ENCODE peak calls at places on chromosomes 6 and 20, in seven cellular contexts. One of them, this sample, is unnamed. For H3K4me1 and H3K9me3, the result is how much of the 10 kb centered on the place peaks cover.

GRCh38 chr20:63272105-63273078 is at the start of gene ARFGAP1:
- DNase-seq in left ventricle myocardium inferior: peak
- DNase-seq in mammary epithelial cell: peak
- DNase-seq in lower lobe of right lung: peak
- DNase-seq in A549: peak
- DNase-seq in heart right ventricle: peak
- DNase-seq in upper lobe of right lung: peak
- DNase-seq in this sample: peak

GRCh38 chr6:30749554-30750378 is 5.4 kb upstream of the IER3 start:
- DNase-seq in mammary epithelial cell: peak
- DNase-seq in heart right ventricle: no peak
- DNase-seq in lower lobe of right lung: no peak
- DNase-seq in left ventricle myocardium inferior: no peak
- DNase-seq in upper lobe of right lung: no peak
- DNase-seq in A549: no peak
- DNase-seq in this sample: no peak

GRCh38 chr20:21105429-21106170 is 558 bp downstream of the LINC00237 start:
- DNase-seq in heart right ventricle: no peak
- DNase-seq in left ventricle myocardium inferior: no peak
- DNase-seq in mammary epithelial cell: no peak
- DNase-seq in A549: no peak
- DNase-seq in lower lobe of right lung: no peak
- DNase-seq in upper lobe of right lung: no peak
- DNase-seq in this sample: no peak

GRCh38 chr6:107491791-107492674 is 2.1 kb downstream of the SOBP start:
- DNase-seq in mammary epithelial cell: peak
- DNase-seq in upper lobe of right lung: no peak
- DNase-seq in A549: no peak
- DNase-seq in lower lobe of right lung: no peak
- DNase-seq in left ventricle myocardium inferior: peak
- DNase-seq in heart right ventricle: peak
- DNase-seq in this sample: no peak

GRCh38 chr6:1131285-1132079 is 180.4 kb upstream of the FOXQ1 start:
- DNase-seq in A549: no peak
- DNase-seq in upper lobe of right lung: no peak
- DNase-seq in lower lobe of right lung: no peak
- DNase-seq in mammary epithelial cell: peak
- DNase-seq in left ventricle myocardium inferior: peak
- DNase-seq in heart right ventricle: no peak
- DNase-seq in this sample: no peak

GRCh38 chr6:133099573-133099972 is 141.6 kb upstream of the EYA4 start:
- DNase-seq in A549: no peak
- DNase-seq in heart right ventricle: no peak
- DNase-seq in left ventricle myocardium inferior: no peak
- DNase-seq in upper lobe of right lung: no peak
- DNase-seq in mammary epithelial cell: peak
- DNase-seq in lower lobe of right lung: no peak
- DNase-seq in this sample: no peak

GRCh38 chr20:53934421-53935352 is 135.7 kb downstream of the BCAS1 start:
- DNase-seq in mammary epithelial cell: peak
- DNase-seq in left ventricle myocardium inferior: peak
- DNase-seq in A549: no peak
- DNase-seq in heart right ventricle: no peak
- DNase-seq in upper lobe of right lung: no peak
- DNase-seq in lower lobe of right lung: no peak
- DNase-seq in this sample: no peak

GRCh38 chr6:110689275-110689935 is 125.9 kb downstream of the CDK19 start:
- DNase-seq in mammary epithelial cell: peak
- DNase-seq in lower lobe of right lung: no peak
- DNase-seq in upper lobe of right lung: no peak
- DNase-seq in heart right ventricle: no peak
- DNase-seq in A549: no peak
- DNase-seq in left ventricle myocardium inferior: no peak
- DNase-seq in this sample: no peak

GRCh38 chr6:36273067-36273466 is 3.2 kb downstream of the PNPLA1 start:
- DNase-seq in heart right ventricle: no peak
- DNase-seq in mammary epithelial cell: no peak
- DNase-seq in left ventricle myocardium inferior: no peak
- DNase-seq in lower lobe of right lung: no peak
- DNase-seq in upper lobe of right lung: no peak
- DNase-seq in A549: no peak
- DNase-seq in this sample: no peak

GRCh38 chr6:12753034-12753433 is 36.5 kb downstream of the PHACTR1 start:
- DNase-seq in mammary epithelial cell: no peak
- DNase-seq in heart right ventricle: no peak
- DNase-seq in left ventricle myocardium inferior: no peak
- DNase-seq in upper lobe of right lung: no peak
- DNase-seq in A549: no peak
- DNase-seq in lower lobe of right lung: no peak
- DNase-seq in this sample: no peak

GRCh38 chr6:43803783-43804549 is 34.0 kb downstream of the VEGFA start:
- DNase-seq in lower lobe of right lung: no peak
- DNase-seq in upper lobe of right lung: no peak
- DNase-seq in A549: no peak
- DNase-seq in heart right ventricle: no peak
- DNase-seq in left ventricle myocardium inferior: no peak
- DNase-seq in mammary epithelial cell: peak
- DNase-seq in this sample: no peak

DNA sequence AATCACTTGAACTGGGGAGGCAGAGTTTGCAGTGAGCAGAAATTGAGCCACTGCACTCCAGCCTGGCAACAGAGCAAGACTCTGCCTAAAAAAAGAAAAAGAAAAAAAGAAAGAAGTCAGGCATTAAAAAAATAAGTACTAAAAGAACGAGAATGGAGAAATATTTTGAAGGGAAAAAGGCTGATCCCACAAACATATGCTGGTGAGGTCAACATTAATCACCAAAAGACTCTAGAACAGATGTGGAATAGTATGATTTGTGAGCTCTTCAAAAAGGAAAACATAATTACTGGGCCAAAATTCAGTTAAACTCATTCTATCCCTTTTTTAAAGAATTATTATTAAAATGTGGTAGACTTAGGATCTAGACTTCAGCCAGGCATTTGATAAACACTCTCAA is 61.2 kb upstream of the NRSN1 start:
- DNase-seq in A549: no peak
- DNase-seq in lower lobe of right lung: no peak
- DNase-seq in heart right ventricle: no peak
- DNase-seq in upper lobe of right lung: no peak
- DNase-seq in mammary epithelial cell: no peak
- DNase-seq in left ventricle myocardium inferior: no peak
- DNase-seq in this sample: no peak
- H3K4me1 ChIP-seq in A549: under half
- H3K4me1 ChIP-seq in lower lobe of right lung: under half
- H3K4me1 ChIP-seq in heart right ventricle: under half
- H3K4me1 ChIP-seq in upper lobe of right lung: under half
- H3K4me1 ChIP-seq in mammary epithelial cell: under half
- H3K4me1 ChIP-seq in left ventricle myocardium inferior: under half
- H3K4me1 ChIP-seq in this sample: under half

DNA sequence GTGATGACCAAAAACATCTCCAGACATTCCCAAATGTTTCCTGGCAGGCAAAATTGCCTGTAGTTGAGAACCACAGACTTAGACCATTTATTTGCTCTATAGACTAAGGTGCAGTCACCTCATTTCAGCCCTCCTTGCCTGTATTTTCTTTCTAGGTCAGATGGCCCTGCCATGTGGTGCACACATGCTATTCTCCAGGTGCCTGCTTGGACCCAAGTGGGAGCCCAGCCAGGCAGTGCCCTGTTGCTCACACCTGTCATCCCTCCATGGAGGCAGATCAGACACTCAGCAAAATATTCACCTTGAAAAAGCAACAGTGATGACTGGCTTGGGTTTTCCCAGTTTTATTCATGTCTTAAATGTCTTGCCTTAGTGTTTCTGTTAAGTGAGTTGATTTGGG is 311.4 kb downstream of the TFAP2C start:
- DNase-seq in lower lobe of right lung: no peak
- DNase-seq in mammary epithelial cell: no peak
- DNase-seq in left ventricle myocardium inferior: no peak
- DNase-seq in heart right ventricle: no peak
- DNase-seq in A549: no peak
- DNase-seq in upper lobe of right lung: no peak
- DNase-seq in this sample: no peak
- TF ChIP-seq CTCF in lower lobe of right lung: no peak
- TF ChIP-seq CTCF in mammary epithelial cell: no peak
- TF ChIP-seq CTCF in left ventricle myocardium inferior: no peak
- TF ChIP-seq CTCF in heart right ventricle: no peak
- TF ChIP-seq CTCF in A549: no peak
- TF ChIP-seq CTCF in upper lobe of right lung: no peak
- TF ChIP-seq CTCF in this sample: no peak

GRCh38 chr6:27400877-27401642 is 12.5 kb downstream of the ZNF391 start:
- DNase-seq in left ventricle myocardium inferior: no peak
- DNase-seq in heart right ventricle: no peak
- DNase-seq in mammary epithelial cell: no peak
- DNase-seq in lower lobe of right lung: no peak
- DNase-seq in upper lobe of right lung: no peak
- DNase-seq in A549: no peak
- DNase-seq in this sample: no peak
- H3K9me3 ChIP-seq in left ventricle myocardium inferior: half or more
- H3K9me3 ChIP-seq in heart right ventricle: half or more
- H3K9me3 ChIP-seq in mammary epithelial cell: under half
- H3K9me3 ChIP-seq in lower lobe of right lung: under half
- H3K9me3 ChIP-seq in upper lobe of right lung: under half
- H3K9me3 ChIP-seq in A549: under half
- H3K9me3 ChIP-seq in this sample: under half

DNA sequence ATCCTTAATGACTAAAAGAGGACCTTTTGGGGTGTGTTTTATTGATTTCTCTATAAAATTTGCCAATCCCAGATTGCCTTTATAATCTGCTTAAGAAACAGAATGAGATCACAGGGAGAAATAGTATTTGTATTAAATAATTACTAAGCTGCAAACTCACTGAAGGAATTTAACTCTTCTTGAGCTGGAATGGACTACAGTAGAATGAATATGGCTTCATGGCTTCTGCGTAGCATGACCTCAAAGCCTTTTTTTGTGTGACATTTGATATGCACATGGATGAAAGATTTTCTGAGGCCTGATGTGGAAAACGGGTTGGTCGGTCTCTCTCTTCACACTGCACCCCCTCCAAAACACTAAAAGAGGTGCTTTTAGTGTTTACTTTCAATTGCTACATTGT is 115.9 kb downstream of the QKI start:
- DNase-seq in left ventricle myocardium inferior: no peak
- DNase-seq in mammary epithelial cell: no peak
- DNase-seq in A549: no peak
- DNase-seq in heart right ventricle: no peak
- DNase-seq in upper lobe of right lung: no peak
- DNase-seq in lower lobe of right lung: no peak
- DNase-seq in this sample: no peak
- H3K4me1 ChIP-seq in left ventricle myocardium inferior: half or more
- H3K4me1 ChIP-seq in mammary epithelial cell: half or more
- H3K4me1 ChIP-seq in A549: half or more
- H3K4me1 ChIP-seq in heart right ventricle: half or more
- H3K4me1 ChIP-seq in upper lobe of right lung: half or more
- H3K4me1 ChIP-seq in lower lobe of right lung: half or more
- H3K4me1 ChIP-seq in this sample: under half

DNA sequence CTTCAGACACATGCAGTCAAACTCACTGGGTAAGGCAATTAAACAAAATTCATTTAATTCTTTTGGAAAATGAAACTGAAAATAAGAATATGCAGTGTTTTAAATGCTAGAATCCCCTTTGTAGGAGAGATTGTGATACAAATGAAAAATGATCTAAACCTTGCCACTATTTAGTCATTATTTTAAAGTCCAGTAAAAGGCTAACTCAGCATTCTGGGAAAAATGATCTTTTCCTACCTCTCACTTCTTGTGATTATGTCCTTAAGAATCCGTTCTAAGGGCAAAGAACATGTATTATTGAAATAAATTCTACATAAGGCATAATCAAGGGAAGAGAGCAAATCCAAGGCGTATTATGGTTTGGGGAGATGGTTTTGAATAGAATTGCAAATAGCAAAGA is 46.4 kb downstream of the TINAG start:
- DNase-seq in left ventricle myocardium inferior: no peak
- DNase-seq in upper lobe of right lung: no peak
- DNase-seq in heart right ventricle: no peak
- DNase-seq in mammary epithelial cell: no peak
- DNase-seq in lower lobe of right lung: no peak
- DNase-seq in A549: no peak
- DNase-seq in this sample: no peak
- TF ChIP-seq CTCF in left ventricle myocardium inferior: no peak
- TF ChIP-seq CTCF in upper lobe of right lung: no peak
- TF ChIP-seq CTCF in heart right ventricle: no peak
- TF ChIP-seq CTCF in mammary epithelial cell: no peak
- TF ChIP-seq CTCF in lower lobe of right lung: no peak
- TF ChIP-seq CTCF in A549: no peak
- TF ChIP-seq CTCF in this sample: no peak

DNA sequence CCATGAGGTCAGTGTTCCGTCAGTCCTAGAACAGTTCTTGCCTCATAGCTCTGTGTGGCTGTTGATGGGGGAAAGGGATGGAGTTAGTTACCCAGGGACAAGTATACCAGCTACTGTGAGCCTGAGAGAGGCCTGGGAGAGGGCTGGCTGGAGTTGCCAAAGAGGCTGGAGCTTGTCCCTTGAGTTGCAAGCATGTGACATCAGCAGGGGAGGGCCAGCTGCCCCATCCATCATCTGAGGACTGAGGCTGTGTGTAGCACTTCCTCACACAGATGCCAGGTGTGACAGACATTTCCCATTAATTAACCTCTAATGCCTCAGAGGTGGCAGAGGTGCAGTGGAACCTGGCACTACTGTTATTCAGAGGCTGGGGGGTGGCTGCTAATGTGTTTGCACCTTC is 131.6 kb downstream of the PHACTR3 start:
- DNase-seq in lower lobe of right lung: no peak
- DNase-seq in upper lobe of right lung: peak
- DNase-seq in left ventricle myocardium inferior: no peak
- DNase-seq in A549: no peak
- DNase-seq in mammary epithelial cell: no peak
- DNase-seq in heart right ventricle: no peak
- DNase-seq in this sample: no peak
- H3K9me3 ChIP-seq in lower lobe of right lung: under half
- H3K9me3 ChIP-seq in upper lobe of right lung: under half
- H3K9me3 ChIP-seq in left ventricle myocardium inferior: under half
- H3K9me3 ChIP-seq in A549: under half
- H3K9me3 ChIP-seq in mammary epithelial cell: under half
- H3K9me3 ChIP-seq in heart right ventricle: under half
- H3K9me3 ChIP-seq in this sample: under half

GRCh38 chr20:50338479-50339195 is 148.0 kb downstream of the CEBPB start:
- DNase-seq in lower lobe of right lung: no peak
- DNase-seq in mammary epithelial cell: no peak
- DNase-seq in upper lobe of right lung: no peak
- DNase-seq in heart right ventricle: no peak
- DNase-seq in left ventricle myocardium inferior: no peak
- DNase-seq in A549: no peak
- DNase-seq in this sample: no peak
- H3K4me1 ChIP-seq in lower lobe of right lung: under half
- H3K4me1 ChIP-seq in mammary epithelial cell: under half
- H3K4me1 ChIP-seq in upper lobe of right lung: under half
- H3K4me1 ChIP-seq in heart right ventricle: under half
- H3K4me1 ChIP-seq in left ventricle myocardium inferior: under half
- H3K4me1 ChIP-seq in A549: under half
- H3K4me1 ChIP-seq in this sample: under half

This sample was measured in ascending aorta.